ENCODE peak calls at places on chromosome 7, in eight cellular contexts. G, Z, O, W, R, N, M and D are unnamed samples.

GRCh38 chr7:34069676-34070075 is 164.3 kb downstream of the BMPER start:
- DNase-seq in M (peak; percentile 43), G (no peak), N (no peak), Z (no peak), R (peak; percentile 47), W (no peak), O (peak; percentile 79), D (no peak)

GRCh38 chr7:1811850-1812692 is 142.0 kb downstream of the ELFN1 start:
- DNase-seq in N (peak; percentile 51), W (no peak), G (no peak), R (peak; percentile 67), Z (no peak), O (peak; percentile 36), M (peak; percentile 42), D (no peak)

GRCh38 chr7:156735861-156736260 is 95.3 kb downstream of the RNF32 start:
- DNase-seq in N (no peak), G (no peak), W (no peak), R (no peak), Z (no peak), M (no peak), O (no peak), D (no peak)

GRCh38 chr7:46059308-46060020 is 138.4 kb upstream of the IGFBP3 start:
- DNase-seq in G (no peak), R (no peak), M (no peak), Z (no peak), O (no peak), N (peak; percentile 77), W (no peak), D (no peak)

GRCh38 chr7:6614941-6615737 is at the start of gene ZNF853:
- DNase-seq in M (no peak), Z (no peak), G (no peak), W (no peak), N (no peak), R (no peak), O (no peak), D (no peak)

GRCh38 chr7:155603858-155604503 is 40.5 kb upstream of the RBM33 start:
- DNase-seq in G (no peak), O (no peak), Z (no peak), M (no peak), W (no peak), N (no peak), R (no peak), D (no peak)

GRCh38 chr7:13742719-13743640 is 246.5 kb downstream of the ETV1 start:
- DNase-seq in R (no peak), M (no peak), O (peak; percentile 54), G (peak; percentile 5), Z (no peak), N (no peak), W (no peak), D (no peak)

GRCh38 chr7:44767912-44768662 is 19.4 kb downstream of the ZMIZ2 start:
- DNase-seq in G (peak; percentile 62), O (no peak), R (no peak), W (no peak), Z (no peak), M (no peak), N (peak; percentile 81), D (no peak)

GRCh38 chr7:155306677-155307470 is 9.2 kb downstream of the INSIG1 start:
- DNase-seq in G (no peak), Z (no peak), M (no peak), R (no peak), N (no peak), O (peak; percentile 97), W (no peak), D (no peak)

GRCh38 chr7:131500357-131500756 is 56.1 kb downstream of the PODXL start:
- DNase-seq in Z (no peak), G (no peak), W (no peak), R (no peak), O (no peak), M (no peak), N (no peak), D (no peak)

GRCh38 chr7:86708334-86708733 is 64.6 kb downstream of the GRM3 start:
- DNase-seq in Z (no peak), N (no peak), M (no peak), W (no peak), R (no peak), G (no peak), O (no peak), D (no peak)

GRCh38 chr7:121001932-121002754 is 13.6 kb downstream of the CPED1 start:
- DNase-seq in O (no peak), W (no peak), M (no peak), N (no peak), Z (no peak), R (no peak), G (no peak), D (no peak)

GRCh38 chr7:1197997-1198632 is 34.6 kb upstream of the UNCX start:
- DNase-seq in G (no peak), N (no peak), R (no peak), W (no peak), M (no peak), O (no peak), Z (peak; percentile 73), D (no peak)

GRCh38 chr7:2974093-2974819 is 69.4 kb downstream of the CARD11 start:
- DNase-seq in G (no peak), N (peak; percentile 39), W (no peak), R (no peak), M (no peak), Z (no peak), O (no peak), D (no peak)

GRCh38 chr7:29565186-29565540 is 1.5 kb downstream of the PRR15 start:
- DNase-seq in M (no peak), N (no peak), G (no peak), Z (no peak), R (no peak), W (no peak), O (peak; percentile 20), D (peak; percentile 25)

GRCh38 chr7:43625977-43626376 is 43.1 kb downstream of the STK17A start:
- DNase-seq in M (no peak), G (no peak), Z (no peak), N (no peak), O (no peak), R (no peak), W (no peak), D (no peak)

GRCh38 chr7:25385731-25386136 is 157.4 kb upstream of the NPVF start:
- DNase-seq in R (no peak), O (no peak), N (no peak), W (no peak), Z (no peak), M (no peak), G (no peak), D (no peak)

GRCh38 chr7:13874783-13875182 is 114.7 kb downstream of the ETV1 start:
- DNase-seq in M (no peak), Z (peak; percentile 70), N (no peak), O (no peak), R (no peak), G (no peak), W (no peak), D (no peak)

DNA sequence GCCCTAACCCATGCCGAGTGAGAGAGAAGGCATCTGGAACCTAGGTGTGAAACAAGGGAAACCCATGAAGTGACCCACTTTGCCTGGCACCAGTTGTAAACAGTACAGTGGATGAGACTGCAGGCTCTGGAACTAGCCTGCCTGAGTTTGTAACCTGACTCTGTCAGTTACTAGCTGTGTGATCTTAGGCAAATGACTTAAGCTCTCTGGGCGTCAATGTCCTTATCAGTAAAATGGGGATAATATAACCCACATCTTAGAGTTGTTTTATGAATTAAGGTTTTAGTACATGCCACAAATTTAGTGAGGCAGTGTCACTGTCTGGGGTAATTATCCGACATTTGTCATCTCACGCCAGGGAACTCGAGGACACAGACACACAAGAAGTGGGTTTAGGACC is 82.9 kb upstream of the AGK start:
- DNase-seq in R (no peak), O (no peak), W (no peak), M (no peak), Z (no peak), N (no peak), G (no peak), D (no peak)
- H3K4me3 ChIP-seq in R (no peak overlapping the region), O (no peak overlapping the region), W (no peak overlapping the region), M (no peak overlapping the region), Z (no peak overlapping the region), N (no peak overlapping the region), G (no peak overlapping the region), D (no peak overlapping the region)

GRCh38 chr7:152486968-152487367 is 51.2 kb upstream of the KMT2C start:
- DNase-seq in R (no peak), G (no peak), N (no peak), O (no peak), Z (no peak), M (no peak), W (no peak), D (no peak)
- TF ChIP-seq CTCF in R (no peak), G (no peak), N (no peak), O (no peak), Z (no peak), M (no peak), W (no peak), D (no peak)

GRCh38 chr7:88758355-88759215 is 915 bp upstream of the ZNF804B start:
- DNase-seq in G (no peak), R (no peak), M (no peak), O (no peak), Z (no peak), N (no peak), W (no peak), D (no peak)
- H3K4me3 ChIP-seq in G (no peak overlapping the region), R (peak overlapping the region; percentile 40), M (no peak overlapping the region), O (no peak overlapping the region), Z (no peak overlapping the region), N (peak overlapping the region; percentile 2), W (peak overlapping the region; percentile 26), D (peak overlapping the region; percentile 43)

DNA sequence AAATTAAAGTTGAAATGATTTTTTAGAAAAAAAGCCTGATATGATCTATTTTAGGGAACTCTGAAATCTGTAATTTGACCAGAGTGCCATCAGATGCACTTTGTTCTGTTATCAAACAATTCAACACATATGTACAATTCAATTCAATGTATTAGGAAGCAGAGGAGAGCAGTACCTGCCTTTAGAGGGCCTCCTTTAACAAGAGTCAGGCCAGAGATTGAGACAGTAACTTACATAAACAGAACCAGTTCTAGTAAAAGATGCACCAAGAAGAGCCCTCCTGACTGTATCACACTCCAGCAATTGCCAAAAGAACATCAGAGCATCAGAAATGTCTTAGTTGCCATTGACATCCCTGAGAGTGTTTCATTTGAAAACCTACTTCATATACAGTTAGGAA is 1222.7 kb upstream of the LRRN3 start:
- DNase-seq in Z (no peak), N (no peak), G (no peak), R (no peak), W (no peak), O (no peak), M (no peak), D (no peak)
- TF ChIP-seq CTCF in Z (no peak), N (no peak), G (no peak), R (no peak), W (no peak), O (no peak), M (no peak), D (peak; percentile 25)

GRCh38 chr7:36291387-36292316 is 98.0 kb upstream of the ANLN start:
- DNase-seq in N (peak; percentile 91), Z (peak; percentile 49), O (peak; percentile 62), M (peak; percentile 81), G (peak; percentile 77), R (peak; percentile 81), W (peak; percentile 15), D (no peak)
- H3K4me3 ChIP-seq in N (peak overlapping the region; percentile 29), Z (peak overlapping the region; percentile 25), O (peak overlapping the region; percentile 9), M (no peak overlapping the region), G (no peak overlapping the region), R (peak overlapping the region; percentile 18), W (peak overlapping the region; percentile 18), D (peak overlapping the region; percentile 51)